ENCODE peak calls at places on chromosomes 2 and 18, in five cellular contexts. D is Calu3, Y is DMS79 treated with DMSO at 0.1 percent for 48 hours, R is heart right ventricle, V is fibroblast of pulmonary artery. P is an unnamed sample.

GRCh38 chr18:27057459-27058302 is 127.4 kb downstream of the CHST9 start:
- DNase-seq in D (no peak), V (no peak), R (peak; percentile 23), Y (no peak), P (no peak)

GRCh38 chr2:238113611-238114010 is 13.5 kb downstream of the ESPNL start:
- DNase-seq in V (no peak), D (no peak), Y (no peak), R (no peak), P (peak; percentile 13)

GRCh38 chr18:48318481-48318880 is 90.7 kb downstream of the ZBTB7C start:
- DNase-seq in V (no peak), Y (no peak), D (no peak), R (no peak), P (no peak)

GRCh38 chr2:41610501-41611242 is 437.1 kb upstream of the PKDCC start:
- DNase-seq in V (peak; percentile 73), R (peak; percentile 21), D (no peak), Y (no peak), P (no peak)

GRCh38 chr18:10860937-10861336 is 288.4 kb downstream of the PIEZO2 start:
- DNase-seq in R (no peak), D (no peak), Y (no peak), V (no peak), P (no peak)

GRCh38 chr18:78721986-78722385 is 257.6 kb upstream of the SALL3 start:
- DNase-seq in V (no peak), Y (peak; percentile 14), D (no peak), R (no peak), P (no peak)

GRCh38 chr2:229179598-229179997 is 91.5 kb downstream of the PID1 start:
- DNase-seq in V (no peak), R (no peak), Y (no peak), D (no peak), P (no peak)

GRCh38 chr2:120108049-120108448 is 95.2 kb downstream of the EPB41L5 start:
- DNase-seq in R (peak; percentile 65), V (peak; percentile 86), D (peak; percentile 11), Y (peak; percentile 71), P (peak; percentile 45)

GRCh38 chr2:85435220-85435958 is 16.9 kb downstream of the SH2D6 start:
- DNase-seq in Y (peak; percentile 90), R (no peak), V (no peak), D (no peak), P (no peak)

GRCh38 chr2:71453404-71454220 is at the start of gene DYSF:
- DNase-seq in R (peak; percentile 74), V (peak; percentile 47), Y (peak; percentile 38), D (no peak), P (no peak)

GRCh38 chr2:144686518-144687215 is 166.7 kb upstream of the ZEB2 start:
- DNase-seq in R (no peak), V (no peak), D (no peak), Y (no peak), P (no peak)

P was measured in pancreas.